ENCODE peak calls at places on chromosomes 11 and 22, in eight cellular contexts. I, Y, J, Q, L, P, S and F are unnamed samples.

GRCh38 chr11:19730373-19730772 is 17.7 kb downstream of the NAV2 start:
- DNase-seq in Y (no peak), S (no peak), P (no peak), I (no peak), Q (peak; percentile 54), L (no peak), J (no peak), F (peak; percentile 29)

GRCh38 chr11:34466802-34467488 is 28.2 kb downstream of the CAT start:
- DNase-seq in I (no peak), S (no peak), J (no peak), L (no peak), Y (no peak), Q (no peak), P (no peak), F (no peak)

GRCh38 chr11:8773125-8773524 is 90.5 kb downstream of the RPL27A start:
- DNase-seq in Y (no peak), P (no peak), J (no peak), L (no peak), I (no peak), Q (no peak), S (no peak), F (no peak)

GRCh38 chr11:32386770-32387377 is 48.5 kb downstream of the WT1 start:
- DNase-seq in P (no peak), J (no peak), Y (no peak), L (no peak), Q (no peak), S (no peak), I (peak; percentile 41), F (no peak)

GRCh38 chr11:8684600-8685290 is 2.2 kb downstream of the RPL27A start:
- DNase-seq in I (no peak), Y (no peak), S (no peak), J (no peak), P (no peak), L (no peak), Q (no peak), F (no peak)

GRCh38 chr22:32842486-32842885 is 41.0 kb downstream of the TIMP3 start:
- DNase-seq in L (no peak), S (no peak), I (peak; percentile 57), Y (no peak), P (no peak), Q (no peak), J (no peak), F (no peak)

GRCh38 chr11:45754746-45755145 is 50.2 kb upstream of the SLC35C1 start:
- DNase-seq in S (no peak), J (no peak), L (no peak), I (no peak), Y (no peak), Q (no peak), P (no peak), F (no peak)

GRCh38 chr11:2446590-2447252 is 1.9 kb downstream of the KCNQ1 start:
- DNase-seq in Q (no peak), S (no peak), I (no peak), P (no peak), Y (no peak), L (no peak), J (no peak), F (no peak)

GRCh38 chr11:27716850-27717249 is 16.6 kb upstream of the BDNF start:
- DNase-seq in Q (no peak), L (no peak), Y (no peak), S (no peak), J (no peak), I (peak; percentile 78), P (no peak), F (no peak)

GRCh38 chr11:134228625-134229024 is 4.2 kb downstream of the VPS26B start:
- DNase-seq in S (no peak), Y (no peak), L (no peak), P (peak; percentile 46), J (peak; percentile 12), I (peak; percentile 77), Q (no peak), F (no peak)

GRCh38 chr11:62558669-62559068 is 12.1 kb upstream of the AHNAK start:
- DNase-seq in J (no peak), I (no peak), L (no peak), S (no peak), P (no peak), Q (no peak), Y (no peak), F (no peak)

GRCh38 chr22:23789638-23790037 is 2.9 kb downstream of the SMARCB1 start:
- DNase-seq in S (no peak), Y (no peak), L (no peak), Q (no peak), J (no peak), P (no peak), I (no peak), F (no peak)

GRCh38 chr11:34395916-34396555 is 38.2 kb upstream of the ABTB2 start:
- DNase-seq in Y (no peak), P (no peak), S (peak; percentile 51), I (peak; percentile 72), Q (no peak), J (no peak), L (peak; percentile 31), F (no peak)

GRCh38 chr11:126997196-126997595 is 3.4 kb downstream of the KIRREL3 start:
- DNase-seq in Y (no peak), S (no peak), P (no peak), J (no peak), I (peak; percentile 76), Q (no peak), L (no peak), F (no peak)

GRCh38 chr11:8105133-8105532 is 24.1 kb downstream of the TUB start:
- DNase-seq in Y (no peak), P (no peak), S (no peak), I (no peak), J (no peak), L (no peak), Q (no peak), F (no peak)